ENCODE peak calls at places on chromosomes 16 and 17, in six cellular contexts. S is upper lobe of right lung, N is brain microvascular endothelial cell, J is GM23338, O is GM13976, L is HFFc6. I is an unnamed sample.

GRCh38 chr16:50684823-50685455 is 3.8 kb upstream of the SNX20 start:
- DNase-seq in S (no peak), N (no peak), J (no peak), O (peak; percentile 45), L (no peak), I (no peak)

GRCh38 chr17:66381701-66382362 is 79.4 kb downstream of the PRKCA start:
- DNase-seq in S (no peak), N (no peak), J (no peak), O (no peak), L (no peak), I (no peak)

GRCh38 chr17:64115871-64116534 is 13.9 kb downstream of the ERN1 start:
- DNase-seq in S (no peak), N (peak; percentile 58), J (no peak), O (no peak), L (peak; percentile 84), I (no peak)

GRCh38 chr17:62653002-62653830 is 25.7 kb downstream of the MRC2 start:
- DNase-seq in S (peak; percentile 90), N (no peak), J (peak; percentile 93), O (peak; percentile 91), L (peak; percentile 63), I (peak; percentile 89)

GRCh38 chr17:41810659-41811548 is 845 bp downstream of the P3H4 start:
- DNase-seq in S (peak; percentile 71), N (no peak), J (peak; percentile 58), O (no peak), L (no peak), I (no peak)

GRCh38 chr17:71441098-71441497 is 679.7 kb upstream of the SOX9 start:
- DNase-seq in S (no peak), N (peak; percentile 92), J (no peak), O (no peak), L (peak; percentile 91), I (no peak)

GRCh38 chr17:7854078-7854777 is 638 bp upstream of the TMEM88 start:
- DNase-seq in S (peak; percentile 61), N (no peak), J (no peak), O (no peak), L (no peak), I (no peak)

GRCh38 chr17:5500804-5501391 is 14.5 kb downstream of the MIS12 start:
- DNase-seq in S (peak; percentile 76), N (peak; percentile 84), J (peak; percentile 99), O (peak; percentile 92), L (peak; percentile 81), I (peak; percentile 93)

GRCh38 chr17:521168-521525 is 168.5 kb upstream of the RPH3AL start:
- DNase-seq in S (no peak), N (no peak), J (no peak), O (no peak), L (no peak), I (no peak)

GRCh38 chr17:38591759-38592241 is 14.0 kb downstream of the SRCIN1 start:
- DNase-seq in S (no peak), N (peak; percentile 8), J (no peak), O (no peak), L (peak; percentile 66), I (no peak)

GRCh38 chr17:63029520-63029919 is 63.5 kb downstream of the TANC2 start:
- DNase-seq in S (no peak), N (peak; percentile 25), J (no peak), O (no peak), L (peak; percentile 71), I (no peak)

GRCh38 chr17:16377804-16378400 is 3.0 kb upstream of the UBB start:
- DNase-seq in S (no peak), N (peak; percentile 35), J (no peak), O (no peak), L (peak; percentile 18), I (no peak)

GRCh38 chr17:82370471-82371332 is 863 bp upstream of the UTS2R start:
- DNase-seq in S (no peak), N (no peak), J (no peak), O (peak; percentile 80), L (no peak), I (no peak)

GRCh38 chr17:66441012-66441703 is 138.7 kb downstream of the PRKCA start:
- DNase-seq in S (no peak), N (no peak), J (no peak), O (peak; percentile 52), L (no peak), I (peak; percentile 28)

GRCh38 chr17:9529033-9529748 is 46.4 kb downstream of the STX8 start:
- DNase-seq in S (no peak), N (no peak), J (peak; percentile 46), O (peak; percentile 55), L (peak; percentile 12), I (peak; percentile 44)

GRCh38 chr17:40516581-40517285 is 15.3 kb upstream of the TNS4 start:
- DNase-seq in S (peak; percentile 53), N (no peak), J (no peak), O (peak; percentile 79), L (no peak), I (peak; percentile 80)

GRCh38 chr16:11056989-11057645 is 112.8 kb downstream of the CLEC16A start:
- DNase-seq in S (peak; percentile 32), N (no peak), J (no peak), O (no peak), L (no peak), I (no peak)

GRCh38 chr17:76983075-76983411 is 114.8 kb downstream of the MGAT5B start:
- DNase-seq in S (no peak), N (no peak), J (no peak), O (no peak), L (no peak), I (no peak)

GRCh38 chr16:55503726-55504553 is 4.9 kb upstream of the LPCAT2 start:
- DNase-seq in S (no peak), N (no peak), J (no peak), O (peak; percentile 12), L (no peak), I (peak; percentile 6)

GRCh38 chr16:55502801-55503366 is 6.0 kb upstream of the LPCAT2 start:
- DNase-seq in S (peak; percentile 84), N (peak; percentile 64), J (peak; percentile 49), O (peak; percentile 7), L (no peak), I (peak; percentile 7)

GRCh38 chr16:55499951-55500350 is 8.9 kb upstream of the LPCAT2 start:
- DNase-seq in S (no peak), N (peak; percentile 99), J (no peak), O (peak; percentile 6), L (peak; percentile 99), I (no peak)

GRCh38 chr16:55499281-55499680 is 9.6 kb upstream of the LPCAT2 start:
- DNase-seq in S (no peak), N (no peak), J (no peak), O (peak; percentile 4), L (no peak), I (no peak)

DNA sequence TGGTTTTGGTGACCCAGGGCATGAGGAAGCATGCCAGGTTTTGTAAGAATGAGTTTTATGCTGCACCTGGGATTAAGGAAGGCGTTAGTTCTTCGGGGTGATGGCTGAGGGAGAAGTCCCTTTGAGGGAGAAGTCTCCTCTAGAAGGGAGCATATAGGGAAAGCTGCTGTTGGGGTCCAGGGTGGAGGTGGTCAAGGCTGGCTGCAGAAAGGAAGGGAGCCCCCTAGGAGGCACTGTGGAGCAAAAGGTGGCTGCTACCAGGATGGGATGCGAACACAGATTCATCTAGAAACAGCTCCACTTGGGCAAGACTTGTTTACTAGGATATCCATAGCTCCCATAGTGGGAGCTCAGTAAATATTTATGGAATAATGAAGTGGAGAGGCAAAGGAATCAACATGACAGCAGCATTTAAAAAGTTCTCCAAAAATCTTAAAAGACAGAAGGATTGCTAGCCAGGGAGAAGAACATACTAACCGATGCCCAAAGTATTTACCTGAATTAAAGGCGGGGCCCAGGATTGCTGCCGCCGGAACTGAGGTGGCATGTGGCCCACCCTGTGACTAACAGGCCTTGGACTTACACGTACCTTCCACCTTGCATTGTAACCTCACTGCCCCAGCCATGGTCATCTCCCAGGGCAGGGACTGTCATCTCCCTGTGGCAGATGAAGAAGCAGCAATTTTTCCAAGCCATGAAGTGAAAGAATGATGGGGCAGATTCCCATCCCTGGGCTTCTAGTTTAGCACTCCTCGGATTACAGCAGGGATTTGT is 7.1 kb upstream of the LPCAT2 start:
- DNase-seq in S (no peak), N (no peak), J (peak; percentile 55), O (peak; percentile 28), L (no peak), I (peak; percentile 24)
- TF ChIP-seq CTCF in S (peak; percentile 28), N (peak; percentile 72), J (peak; percentile 65), O (no peak), L (peak; percentile 70), I (peak; percentile 19)

GRCh38 chr17:49717371-49717841 is 9.6 kb upstream of the SLC35B1 start:
- DNase-seq in S (no peak), N (no peak), J (no peak), O (no peak), L (no peak), I (no peak)

GRCh38 chr17:49716952-49717351 is 9.2 kb upstream of the SLC35B1 start:
- DNase-seq in S (no peak), N (no peak), J (no peak), O (no peak), L (no peak), I (no peak)

GRCh38 chr17:49715717-49716279 is 8.0 kb upstream of the SLC35B1 start:
- DNase-seq in S (no peak), N (no peak), J (no peak), O (no peak), L (no peak), I (no peak)

GRCh38 chr17:49715221-49715620 is 7.5 kb upstream of the SLC35B1 start:
- DNase-seq in S (no peak), N (no peak), J (no peak), O (no peak), L (no peak), I (no peak)
- TF ChIP-seq CTCF in S (no peak), N (no peak), J (no peak), O (no peak), L (no peak), I (no peak)

GRCh38 chr17:80942360-80943345 is 49.0 kb upstream of the CHMP6 start:
- DNase-seq in S (peak; percentile 82), N (peak; percentile 66), J (no peak), O (no peak), L (peak; percentile 42), I (no peak)
- TF ChIP-seq CTCF in S (no peak), N (no peak), J (no peak), O (no peak), L (no peak), I (no peak)

GRCh38 chr17:34319087-34319486 is at the start of gene CCL8:
- DNase-seq in S (no peak), N (no peak), J (no peak), O (no peak), L (no peak), I (no peak)

GRCh38 chr17:34314279-34314678 is 5.0 kb upstream of the CCL8 start:
- DNase-seq in S (no peak), N (no peak), J (no peak), O (no peak), L (no peak), I (no peak)

GRCh38 chr17:34313164-34313563 is 6.1 kb upstream of the CCL8 start:
- DNase-seq in S (no peak), N (no peak), J (no peak), O (no peak), L (no peak), I (no peak)

GRCh38 chr17:34321981-34322380 is 2.7 kb downstream of the CCL8 start:
- DNase-seq in S (no peak), N (no peak), J (no peak), O (no peak), L (no peak), I (no peak)

DNA sequence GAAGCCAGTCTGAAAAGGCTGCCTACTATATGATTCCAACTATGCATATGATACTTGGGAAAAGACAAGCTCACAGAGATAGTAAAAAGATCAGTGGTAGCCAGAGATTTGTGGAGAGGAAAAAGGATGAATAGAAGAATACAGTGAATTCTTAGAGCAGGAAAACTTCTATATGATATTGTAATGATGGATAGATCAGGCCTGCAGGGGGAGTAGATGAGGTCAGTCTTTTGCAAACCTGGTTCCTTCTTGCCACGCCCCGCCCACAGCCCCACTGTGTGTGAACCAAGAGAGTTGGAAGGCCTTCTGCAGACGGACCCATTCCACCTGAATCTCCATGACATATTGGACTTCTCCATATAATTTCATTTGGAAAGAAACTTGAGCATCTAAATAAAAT is 761 bp upstream of the CCL8 start:
- DNase-seq in S (peak; percentile 67), N (no peak), J (peak; percentile 75), O (no peak), L (no peak), I (no peak)
- TF ChIP-seq CTCF in S (no peak), N (no peak), J (peak; percentile 48), O (no peak), L (peak; percentile 27), I (peak; percentile 25)